ENCODE peak calls at places on chromosomes 12 and 14, in nine cellular contexts. One of them, this sample, is unnamed.

GRCh38 chr12:31106101-31106803 is 32.6 kb downstream of the DDX11 start:
- DNase-seq in small intestine: no peak
- DNase-seq in HAP-1: no peak
- DNase-seq in stimulated activated CD8-positive, alpha-beta memory T cell treated with anti-CD3 and anti-CD28 coated beads, Interleukin-7, amount 100 ng/mL, for 1 hour: no peak
- DNase-seq in IMR-90: no peak
- DNase-seq in Right ventricle myocardium superior: no peak
- DNase-seq in dorsolateral prefrontal cortex: no peak
- DNase-seq in effector CD4-positive, alpha-beta T cell: no peak
- DNase-seq in GM04503: no peak
- DNase-seq in this sample: no peak

GRCh38 chr12:52710744-52711143 is 7.4 kb upstream of the KRT77 start:
- DNase-seq in small intestine: no peak
- DNase-seq in HAP-1: no peak
- DNase-seq in stimulated activated CD8-positive, alpha-beta memory T cell treated with anti-CD3 and anti-CD28 coated beads, Interleukin-7, amount 100 ng/mL, for 1 hour: no peak
- DNase-seq in IMR-90: no peak
- DNase-seq in Right ventricle myocardium superior: no peak
- DNase-seq in dorsolateral prefrontal cortex: no peak
- DNase-seq in effector CD4-positive, alpha-beta T cell: no peak
- DNase-seq in GM04503: no peak
- DNase-seq in this sample: no peak

GRCh38 chr14:58663494-58664111 is 25.8 kb downstream of the DACT1 start:
- DNase-seq in small intestine: peak; percentile 19
- DNase-seq in HAP-1: no peak
- DNase-seq in stimulated activated CD8-positive, alpha-beta memory T cell treated with anti-CD3 and anti-CD28 coated beads, Interleukin-7, amount 100 ng/mL, for 1 hour: no peak
- DNase-seq in IMR-90: peak; percentile 90
- DNase-seq in Right ventricle myocardium superior: no peak
- DNase-seq in dorsolateral prefrontal cortex: no peak
- DNase-seq in effector CD4-positive, alpha-beta T cell: no peak
- DNase-seq in GM04503: peak; percentile 71
- DNase-seq in this sample: no peak

GRCh38 chr12:76790564-76791552 is 26.9 kb downstream of the ZDHHC17 start:
- DNase-seq in small intestine: peak; percentile 32
- DNase-seq in HAP-1: no peak
- DNase-seq in stimulated activated CD8-positive, alpha-beta memory T cell treated with anti-CD3 and anti-CD28 coated beads, Interleukin-7, amount 100 ng/mL, for 1 hour: no peak
- DNase-seq in IMR-90: peak; percentile 37
- DNase-seq in Right ventricle myocardium superior: no peak
- DNase-seq in dorsolateral prefrontal cortex: no peak
- DNase-seq in effector CD4-positive, alpha-beta T cell: no peak
- DNase-seq in GM04503: no peak
- DNase-seq in this sample: no peak

GRCh38 chr14:64849940-64850339 is 29.8 kb downstream of the SPTB start:
- DNase-seq in small intestine: no peak
- DNase-seq in HAP-1: no peak
- DNase-seq in stimulated activated CD8-positive, alpha-beta memory T cell treated with anti-CD3 and anti-CD28 coated beads, Interleukin-7, amount 100 ng/mL, for 1 hour: no peak
- DNase-seq in IMR-90: no peak
- DNase-seq in Right ventricle myocardium superior: no peak
- DNase-seq in dorsolateral prefrontal cortex: no peak
- DNase-seq in effector CD4-positive, alpha-beta T cell: no peak
- DNase-seq in GM04503: no peak
- DNase-seq in this sample: no peak

GRCh38 chr12:71304306-71304705 is 135.3 kb upstream of the LGR5 start:
- DNase-seq in small intestine: no peak
- DNase-seq in HAP-1: no peak
- DNase-seq in stimulated activated CD8-positive, alpha-beta memory T cell treated with anti-CD3 and anti-CD28 coated beads, Interleukin-7, amount 100 ng/mL, for 1 hour: no peak
- DNase-seq in IMR-90: no peak
- DNase-seq in Right ventricle myocardium superior: no peak
- DNase-seq in dorsolateral prefrontal cortex: no peak
- DNase-seq in effector CD4-positive, alpha-beta T cell: no peak
- DNase-seq in GM04503: no peak
- DNase-seq in this sample: no peak

GRCh38 chr14:95483843-95484165 is 32.6 kb downstream of the SYNE3 start:
- DNase-seq in small intestine: no peak
- DNase-seq in HAP-1: no peak
- DNase-seq in stimulated activated CD8-positive, alpha-beta memory T cell treated with anti-CD3 and anti-CD28 coated beads, Interleukin-7, amount 100 ng/mL, for 1 hour: no peak
- DNase-seq in IMR-90: no peak
- DNase-seq in Right ventricle myocardium superior: no peak
- DNase-seq in dorsolateral prefrontal cortex: no peak
- DNase-seq in effector CD4-positive, alpha-beta T cell: no peak
- DNase-seq in GM04503: no peak
- DNase-seq in this sample: no peak

GRCh38 chr14:96197969-96198368 is 6.7 kb upstream of the BDKRB2 start:
- DNase-seq in small intestine: no peak
- DNase-seq in HAP-1: no peak
- DNase-seq in stimulated activated CD8-positive, alpha-beta memory T cell treated with anti-CD3 and anti-CD28 coated beads, Interleukin-7, amount 100 ng/mL, for 1 hour: no peak
- DNase-seq in IMR-90: no peak
- DNase-seq in Right ventricle myocardium superior: no peak
- DNase-seq in dorsolateral prefrontal cortex: no peak
- DNase-seq in effector CD4-positive, alpha-beta T cell: no peak
- DNase-seq in GM04503: no peak
- DNase-seq in this sample: no peak

GRCh38 chr12:29578070-29578469 is 80.6 kb upstream of the OVCH1 start:
- DNase-seq in small intestine: no peak
- DNase-seq in HAP-1: no peak
- DNase-seq in stimulated activated CD8-positive, alpha-beta memory T cell treated with anti-CD3 and anti-CD28 coated beads, Interleukin-7, amount 100 ng/mL, for 1 hour: no peak
- DNase-seq in IMR-90: no peak
- DNase-seq in Right ventricle myocardium superior: no peak
- DNase-seq in dorsolateral prefrontal cortex: no peak
- DNase-seq in effector CD4-positive, alpha-beta T cell: no peak
- DNase-seq in GM04503: no peak
- DNase-seq in this sample: no peak

GRCh38 chr14:94116701-94117100 is 6.2 kb downstream of the IFI27 start:
- DNase-seq in small intestine: no peak
- DNase-seq in HAP-1: no peak
- DNase-seq in stimulated activated CD8-positive, alpha-beta memory T cell treated with anti-CD3 and anti-CD28 coated beads, Interleukin-7, amount 100 ng/mL, for 1 hour: no peak
- DNase-seq in IMR-90: no peak
- DNase-seq in Right ventricle myocardium superior: no peak
- DNase-seq in dorsolateral prefrontal cortex: no peak
- DNase-seq in effector CD4-positive, alpha-beta T cell: no peak
- DNase-seq in GM04503: no peak
- DNase-seq in this sample: no peak

GRCh38 chr12:47590771-47591368 is 115.0 kb downstream of the RPAP3 start:
- DNase-seq in small intestine: no peak
- DNase-seq in HAP-1: no peak
- DNase-seq in stimulated activated CD8-positive, alpha-beta memory T cell treated with anti-CD3 and anti-CD28 coated beads, Interleukin-7, amount 100 ng/mL, for 1 hour: no peak
- DNase-seq in IMR-90: no peak
- DNase-seq in Right ventricle myocardium superior: peak; percentile 59
- DNase-seq in dorsolateral prefrontal cortex: no peak
- DNase-seq in effector CD4-positive, alpha-beta T cell: no peak
- DNase-seq in GM04503: no peak
- DNase-seq in this sample: no peak

GRCh38 chr12:46682148-46682547 is 143.6 kb downstream of the SLC38A4 start:
- DNase-seq in small intestine: no peak
- DNase-seq in HAP-1: no peak
- DNase-seq in stimulated activated CD8-positive, alpha-beta memory T cell treated with anti-CD3 and anti-CD28 coated beads, Interleukin-7, amount 100 ng/mL, for 1 hour: no peak
- DNase-seq in IMR-90: no peak
- DNase-seq in Right ventricle myocardium superior: no peak
- DNase-seq in dorsolateral prefrontal cortex: no peak
- DNase-seq in effector CD4-positive, alpha-beta T cell: no peak
- DNase-seq in GM04503: no peak
- DNase-seq in this sample: no peak

GRCh38 chr12:95674631-95675030 is 115.9 kb downstream of the NTN4 start:
- DNase-seq in small intestine: peak; percentile 21
- DNase-seq in HAP-1: peak; percentile 84
- DNase-seq in stimulated activated CD8-positive, alpha-beta memory T cell treated with anti-CD3 and anti-CD28 coated beads, Interleukin-7, amount 100 ng/mL, for 1 hour: no peak
- DNase-seq in IMR-90: no peak
- DNase-seq in Right ventricle myocardium superior: no peak
- DNase-seq in dorsolateral prefrontal cortex: no peak
- DNase-seq in effector CD4-positive, alpha-beta T cell: no peak
- DNase-seq in GM04503: no peak
- DNase-seq in this sample: no peak

GRCh38 chr14:61533513-61534255 is 161.6 kb upstream of the HIF1A start:
- DNase-seq in small intestine: peak; percentile 93
- DNase-seq in HAP-1: no peak
- DNase-seq in stimulated activated CD8-positive, alpha-beta memory T cell treated with anti-CD3 and anti-CD28 coated beads, Interleukin-7, amount 100 ng/mL, for 1 hour: no peak
- DNase-seq in IMR-90: no peak
- DNase-seq in Right ventricle myocardium superior: no peak
- DNase-seq in dorsolateral prefrontal cortex: no peak
- DNase-seq in effector CD4-positive, alpha-beta T cell: no peak
- DNase-seq in GM04503: no peak
- DNase-seq in this sample: no peak

GRCh38 chr14:92704036-92704804 is 44.2 kb downstream of the LGMN start:
- DNase-seq in small intestine: no peak
- DNase-seq in HAP-1: no peak
- DNase-seq in stimulated activated CD8-positive, alpha-beta memory T cell treated with anti-CD3 and anti-CD28 coated beads, Interleukin-7, amount 100 ng/mL, for 1 hour: no peak
- DNase-seq in IMR-90: no peak
- DNase-seq in Right ventricle myocardium superior: no peak
- DNase-seq in dorsolateral prefrontal cortex: no peak
- DNase-seq in effector CD4-positive, alpha-beta T cell: no peak
- DNase-seq in GM04503: no peak
- DNase-seq in this sample: no peak

GRCh38 chr14:68392393-68393085 is 400.3 kb downstream of the ZFP36L1 start:
- DNase-seq in small intestine: no peak
- DNase-seq in HAP-1: no peak
- DNase-seq in stimulated activated CD8-positive, alpha-beta memory T cell treated with anti-CD3 and anti-CD28 coated beads, Interleukin-7, amount 100 ng/mL, for 1 hour: no peak
- DNase-seq in IMR-90: no peak
- DNase-seq in Right ventricle myocardium superior: peak; percentile 77
- DNase-seq in dorsolateral prefrontal cortex: no peak
- DNase-seq in effector CD4-positive, alpha-beta T cell: no peak
- DNase-seq in GM04503: no peak
- DNase-seq in this sample: no peak

GRCh38 chr14:71403673-71404072 is 496.4 kb downstream of the PCNX1 start:
- DNase-seq in small intestine: peak; percentile 41
- DNase-seq in HAP-1: no peak
- DNase-seq in stimulated activated CD8-positive, alpha-beta memory T cell treated with anti-CD3 and anti-CD28 coated beads, Interleukin-7, amount 100 ng/mL, for 1 hour: no peak
- DNase-seq in IMR-90: peak; percentile 44
- DNase-seq in Right ventricle myocardium superior: no peak
- DNase-seq in dorsolateral prefrontal cortex: no peak
- DNase-seq in effector CD4-positive, alpha-beta T cell: peak; percentile 3
- DNase-seq in GM04503: no peak
- DNase-seq in this sample: no peak

GRCh38 chr12:108596854-108597558 is 878 bp downstream of the TMEM119 start:
- DNase-seq in small intestine: no peak
- DNase-seq in HAP-1: no peak
- DNase-seq in stimulated activated CD8-positive, alpha-beta memory T cell treated with anti-CD3 and anti-CD28 coated beads, Interleukin-7, amount 100 ng/mL, for 1 hour: no peak
- DNase-seq in IMR-90: no peak
- DNase-seq in Right ventricle myocardium superior: no peak
- DNase-seq in dorsolateral prefrontal cortex: no peak
- DNase-seq in effector CD4-positive, alpha-beta T cell: no peak
- DNase-seq in GM04503: no peak
- DNase-seq in this sample: no peak

GRCh38 chr12:115456946-115457689 is 773.1 kb upstream of the TBX3 start:
- DNase-seq in small intestine: no peak
- DNase-seq in HAP-1: no peak
- DNase-seq in stimulated activated CD8-positive, alpha-beta memory T cell treated with anti-CD3 and anti-CD28 coated beads, Interleukin-7, amount 100 ng/mL, for 1 hour: no peak
- DNase-seq in IMR-90: no peak
- DNase-seq in Right ventricle myocardium superior: no peak
- DNase-seq in dorsolateral prefrontal cortex: no peak
- DNase-seq in effector CD4-positive, alpha-beta T cell: no peak
- DNase-seq in GM04503: no peak
- DNase-seq in this sample: no peak

GRCh38 chr14:102592969-102593840 is 756 bp downstream of the RCOR1 start:
- DNase-seq in small intestine: peak; percentile 54
- DNase-seq in HAP-1: peak; percentile 64
- DNase-seq in stimulated activated CD8-positive, alpha-beta memory T cell treated with anti-CD3 and anti-CD28 coated beads, Interleukin-7, amount 100 ng/mL, for 1 hour: peak; percentile 31
- DNase-seq in IMR-90: peak; percentile 26
- DNase-seq in Right ventricle myocardium superior: peak; percentile 72
- DNase-seq in dorsolateral prefrontal cortex: peak; percentile 16
- DNase-seq in effector CD4-positive, alpha-beta T cell: peak; percentile 51
- DNase-seq in GM04503: no peak
- DNase-seq in this sample: no peak

GRCh38 chr14:37668646-37669045 is 73.2 kb downstream of the TTC6 start:
- DNase-seq in small intestine: no peak
- DNase-seq in HAP-1: no peak
- DNase-seq in stimulated activated CD8-positive, alpha-beta memory T cell treated with anti-CD3 and anti-CD28 coated beads, Interleukin-7, amount 100 ng/mL, for 1 hour: no peak
- DNase-seq in IMR-90: peak; percentile 84
- DNase-seq in Right ventricle myocardium superior: no peak
- DNase-seq in dorsolateral prefrontal cortex: no peak
- DNase-seq in effector CD4-positive, alpha-beta T cell: no peak
- DNase-seq in GM04503: no peak
- DNase-seq in this sample: no peak

GRCh38 chr14:26841361-26841760 is 243.5 kb upstream of the NOVA1 start:
- DNase-seq in small intestine: no peak
- DNase-seq in HAP-1: no peak
- DNase-seq in stimulated activated CD8-positive, alpha-beta memory T cell treated with anti-CD3 and anti-CD28 coated beads, Interleukin-7, amount 100 ng/mL, for 1 hour: no peak
- DNase-seq in IMR-90: no peak
- DNase-seq in Right ventricle myocardium superior: no peak
- DNase-seq in dorsolateral prefrontal cortex: no peak
- DNase-seq in effector CD4-positive, alpha-beta T cell: no peak
- DNase-seq in GM04503: no peak
- DNase-seq in this sample: no peak

GRCh38 chr12:29159690-29160089 is 10.6 kb downstream of the FAR2 start:
- DNase-seq in small intestine: no peak
- DNase-seq in HAP-1: no peak
- DNase-seq in stimulated activated CD8-positive, alpha-beta memory T cell treated with anti-CD3 and anti-CD28 coated beads, Interleukin-7, amount 100 ng/mL, for 1 hour: no peak
- DNase-seq in IMR-90: no peak
- DNase-seq in Right ventricle myocardium superior: no peak
- DNase-seq in dorsolateral prefrontal cortex: no peak
- DNase-seq in effector CD4-positive, alpha-beta T cell: no peak
- DNase-seq in GM04503: no peak
- DNase-seq in this sample: no peak

GRCh38 chr14:53195949-53196348 is 42.8 kb upstream of the DDHD1 start:
- DNase-seq in small intestine: no peak
- DNase-seq in HAP-1: no peak
- DNase-seq in stimulated activated CD8-positive, alpha-beta memory T cell treated with anti-CD3 and anti-CD28 coated beads, Interleukin-7, amount 100 ng/mL, for 1 hour: no peak
- DNase-seq in IMR-90: no peak
- DNase-seq in Right ventricle myocardium superior: no peak
- DNase-seq in dorsolateral prefrontal cortex: no peak
- DNase-seq in effector CD4-positive, alpha-beta T cell: no peak
- DNase-seq in GM04503: no peak
- DNase-seq in this sample: no peak

GRCh38 chr12:21892341-21892740 is 48.9 kb downstream of the ABCC9 start:
- DNase-seq in small intestine: no peak
- DNase-seq in HAP-1: no peak
- DNase-seq in stimulated activated CD8-positive, alpha-beta memory T cell treated with anti-CD3 and anti-CD28 coated beads, Interleukin-7, amount 100 ng/mL, for 1 hour: no peak
- DNase-seq in IMR-90: no peak
- DNase-seq in Right ventricle myocardium superior: no peak
- DNase-seq in dorsolateral prefrontal cortex: no peak
- DNase-seq in effector CD4-positive, alpha-beta T cell: no peak
- DNase-seq in GM04503: no peak
- DNase-seq in this sample: no peak

GRCh38 chr12:50110762-50111416 is 1.1 kb upstream of the COX14 start:
- DNase-seq in small intestine: peak; percentile 74
- DNase-seq in HAP-1: no peak
- DNase-seq in stimulated activated CD8-positive, alpha-beta memory T cell treated with anti-CD3 and anti-CD28 coated beads, Interleukin-7, amount 100 ng/mL, for 1 hour: no peak
- DNase-seq in IMR-90: peak; percentile 11
- DNase-seq in Right ventricle myocardium superior: peak; percentile 87
- DNase-seq in dorsolateral prefrontal cortex: peak; percentile 72
- DNase-seq in effector CD4-positive, alpha-beta T cell: no peak
- DNase-seq in GM04503: no peak
- DNase-seq in this sample: peak; percentile 15

GRCh38 chr14:21095430-21096205 is 2.8 kb downstream of the ZNF219 start:
- DNase-seq in small intestine: no peak
- DNase-seq in HAP-1: no peak
- DNase-seq in stimulated activated CD8-positive, alpha-beta memory T cell treated with anti-CD3 and anti-CD28 coated beads, Interleukin-7, amount 100 ng/mL, for 1 hour: no peak
- DNase-seq in IMR-90: peak; percentile 51
- DNase-seq in Right ventricle myocardium superior: no peak
- DNase-seq in dorsolateral prefrontal cortex: peak; percentile 48
- DNase-seq in effector CD4-positive, alpha-beta T cell: no peak
- DNase-seq in GM04503: no peak
- DNase-seq in this sample: no peak

GRCh38 chr14:75306917-75307699 is 28.5 kb downstream of the FOS start:
- DNase-seq in small intestine: peak; percentile 16
- DNase-seq in HAP-1: peak; percentile 29
- DNase-seq in stimulated activated CD8-positive, alpha-beta memory T cell treated with anti-CD3 and anti-CD28 coated beads, Interleukin-7, amount 100 ng/mL, for 1 hour: no peak
- DNase-seq in IMR-90: peak; percentile 19
- DNase-seq in Right ventricle myocardium superior: no peak
- DNase-seq in dorsolateral prefrontal cortex: no peak
- DNase-seq in effector CD4-positive, alpha-beta T cell: no peak
- DNase-seq in GM04503: no peak
- DNase-seq in this sample: no peak

GRCh38 chr12:122049827-122050226 is 28.1 kb downstream of the BCL7A start:
- DNase-seq in small intestine: no peak
- DNase-seq in HAP-1: no peak
- DNase-seq in stimulated activated CD8-positive, alpha-beta memory T cell treated with anti-CD3 and anti-CD28 coated beads, Interleukin-7, amount 100 ng/mL, for 1 hour: no peak
- DNase-seq in IMR-90: no peak
- DNase-seq in Right ventricle myocardium superior: no peak
- DNase-seq in dorsolateral prefrontal cortex: no peak
- DNase-seq in effector CD4-positive, alpha-beta T cell: no peak
- DNase-seq in GM04503: no peak
- DNase-seq in this sample: no peak

GRCh38 chr14:98369344-98369743 is 902.7 kb downstream of the BCL11B start:
- DNase-seq in small intestine: no peak
- DNase-seq in HAP-1: no peak
- DNase-seq in stimulated activated CD8-positive, alpha-beta memory T cell treated with anti-CD3 and anti-CD28 coated beads, Interleukin-7, amount 100 ng/mL, for 1 hour: no peak
- DNase-seq in IMR-90: no peak
- DNase-seq in Right ventricle myocardium superior: no peak
- DNase-seq in dorsolateral prefrontal cortex: no peak
- DNase-seq in effector CD4-positive, alpha-beta T cell: no peak
- DNase-seq in GM04503: no peak
- DNase-seq in this sample: no peak

GRCh38 chr12:88801227-88802225 is 221.3 kb upstream of the KITLG start:
- DNase-seq in small intestine: no peak
- DNase-seq in HAP-1: no peak
- DNase-seq in stimulated activated CD8-positive, alpha-beta memory T cell treated with anti-CD3 and anti-CD28 coated beads, Interleukin-7, amount 100 ng/mL, for 1 hour: no peak
- DNase-seq in IMR-90: no peak
- DNase-seq in Right ventricle myocardium superior: no peak
- DNase-seq in dorsolateral prefrontal cortex: no peak
- DNase-seq in effector CD4-positive, alpha-beta T cell: no peak
- DNase-seq in GM04503: no peak
- DNase-seq in this sample: no peak

This sample was measured in C1 segment of cervical spinal cord.